ENCODE peak calls at places on chromosome 16, in four cellular contexts. S, O, R and F are unnamed samples.

GRCh38 chr16:86519649-86520316 is 9.5 kb downstream of the FOXF1 start:
- DNase-seq in S (peak), O (peak), R (peak), F (no peak)

GRCh38 chr16:1183235-1183907 is 30.5 kb downstream of the CACNA1H start:
- DNase-seq in S (peak), O (peak), R (peak), F (peak)

GRCh38 chr16:31253642-31254045 is 6.1 kb upstream of the ITGAM start:
- DNase-seq in S (peak), O (no peak), R (no peak), F (no peak)

GRCh38 chr16:71491032-71491431 is 1.9 kb upstream of the ZNF19 start:
- DNase-seq in S (no peak), O (no peak), R (no peak), F (no peak)

GRCh38 chr16:90019543-90020259 is 445 bp upstream of the DBNDD1 start:
- DNase-seq in S (peak), O (peak), R (peak), F (no peak)

GRCh38 chr16:81778861-81779539 is at the start of gene PLCG2:
- DNase-seq in S (peak), O (peak), R (no peak), F (no peak)

GRCh38 chr16:25063865-25064264 is 47.7 kb upstream of the LCMT1 start:
- DNase-seq in S (no peak), O (peak), R (peak), F (no peak)

GRCh38 chr16:67372664-67373063 is 20.6 kb downstream of the TPPP3 start:
- DNase-seq in S (no peak), O (peak), R (no peak), F (no peak)